ENCODE peak calls at places on chromosome 2, in seven cellular contexts. Q is right cardiac atrium, X is cardiac muscle cell, J is glutamatergic neuron, Y is AG10803, D is activated T-cell treated with anti-CD3 and anti-CD28 coated beads for 24 hours, A is AG09319. T is an unnamed sample.
A peak's percentile ranks its signal among the peaks of the same experiment; 100 is the strongest.

GRCh38 chr2:241762933-241763369 is 13.7 kb upstream of the GAL3ST2 start:
- DNase-seq in Q (no peak), A (no peak), J (no peak), X (no peak), D (peak; percentile 50), Y (no peak), T (no peak)

GRCh38 chr2:48912110-48912509 is 156.6 kb upstream of the LHCGR start:
- DNase-seq in D (no peak), Y (no peak), Q (no peak), A (no peak), J (no peak), X (peak; percentile 12), T (no peak)

GRCh38 chr2:30110773-30111172 is 36.0 kb upstream of the YPEL5 start:
- DNase-seq in Q (no peak), D (no peak), A (no peak), J (no peak), X (no peak), Y (peak; percentile 22), T (peak; percentile 34)

GRCh38 chr2:172889287-172889686 is 153.6 kb downstream of the RAPGEF4 start:
- DNase-seq in J (no peak), Q (no peak), D (no peak), Y (no peak), A (no peak), X (no peak), T (no peak)

GRCh38 chr2:1864301-1864980 is 120.1 kb upstream of the PXDN start:
- DNase-seq in Y (no peak), X (no peak), J (no peak), D (no peak), Q (no peak), A (no peak), T (no peak)

GRCh38 chr2:204673877-204674276 is 128.6 kb downstream of the PARD3B start:
- DNase-seq in J (no peak), Y (peak; percentile 22), Q (no peak), D (no peak), X (no peak), A (no peak), T (peak; percentile 19)

GRCh38 chr2:72278046-72278445 is 130.4 kb upstream of the CYP26B1 start:
- DNase-seq in Q (no peak), D (no peak), X (peak; percentile 50), A (no peak), Y (peak; percentile 43), J (no peak), T (peak; percentile 68)

GRCh38 chr2:179049546-179050311 is at the start of gene CCDC141:
- DNase-seq in J (no peak), X (peak; percentile 16), A (no peak), D (no peak), Y (no peak), Q (peak; percentile 19), T (no peak)

GRCh38 chr2:14975401-14975800 is 342.9 kb downstream of the LRATD1 start:
- DNase-seq in Q (no peak), Y (no peak), D (no peak), J (no peak), A (no peak), X (no peak), T (peak; percentile 25)

GRCh38 chr2:150693556-150693955 is 206.1 kb upstream of the RND3 start:
- DNase-seq in X (no peak), A (no peak), Y (no peak), J (no peak), Q (no peak), D (no peak), T (no peak)

GRCh38 chr2:225290723-225291400 is 108.6 kb upstream of the NYAP2 start:
- DNase-seq in Y (no peak), X (no peak), D (no peak), A (no peak), J (no peak), Q (no peak), T (no peak)

GRCh38 chr2:20135631-20136050 is 84.2 kb upstream of the LAPTM4A start:
- DNase-seq in Y (peak; percentile 71), Q (peak; percentile 63), X (peak; percentile 70), J (peak; percentile 73), D (peak; percentile 20), A (peak; percentile 35), T (peak; percentile 64)